ENCODE peak calls at places on chromosomes 5 and 9, in eight cellular contexts. W is OCI-LY7, U is GM23248, R is GM23338, Z is hepatocyte, C is PC-3, H is HCT116, P is SK-N-SH. X is an unnamed sample.
A peak's percentile ranks its signal among the peaks of the same experiment; 100 is the strongest.

GRCh38 chr9:4422495-4422894 is 67.8 kb upstream of the SLC1A1 start:
- DNase-seq in W (no peak), U (no peak), R (no peak), Z (peak; percentile 8), C (no peak), H (no peak), P (no peak), X (no peak)

GRCh38 chr5:180640765-180641565 is 8.4 kb downstream of the FLT4 start:
- DNase-seq in W (no peak), U (no peak), R (no peak), Z (no peak), C (no peak), H (no peak), P (peak; percentile 24), X (no peak)

GRCh38 chr9:89445135-89445797 is 52.6 kb downstream of the SEMA4D start:
- DNase-seq in W (no peak), U (no peak), R (no peak), Z (no peak), C (no peak), H (no peak), P (no peak), X (no peak)

GRCh38 chr9:114238919-114239879 is 83.7 kb upstream of the ORM1 start:
- DNase-seq in W (peak; percentile 11), U (peak; percentile 20), R (peak; percentile 64), Z (peak; percentile 75), C (no peak), H (no peak), P (peak; percentile 94), X (no peak)

GRCh38 chr9:22170162-22170932 is 161.2 kb upstream of the CDKN2B start:
- DNase-seq in W (no peak), U (peak; percentile 72), R (no peak), Z (no peak), C (peak; percentile 78), H (no peak), P (no peak), X (no peak)

GRCh38 chr9:111952559-111952958 is 55.9 kb downstream of the UGCG start:
- DNase-seq in W (no peak), U (peak; percentile 82), R (no peak), Z (no peak), C (peak; percentile 67), H (no peak), P (no peak), X (no peak)

GRCh38 chr5:1174122-1174936 is 27.1 kb upstream of the SLC6A19 start:
- DNase-seq in W (peak; percentile 20), U (peak; percentile 93), R (peak; percentile 82), Z (peak; percentile 86), C (peak; percentile 95), H (peak; percentile 81), P (peak; percentile 82), X (peak; percentile 26)

GRCh38 chr9:86434039-86434726 is 80.0 kb upstream of the TUT7 start:
- DNase-seq in W (peak; percentile 48), U (peak; percentile 81), R (peak; percentile 78), Z (peak; percentile 81), C (peak; percentile 56), H (peak; percentile 34), P (peak; percentile 56), X (peak; percentile 51)

GRCh38 chr5:3105581-3105980 is 354.1 kb upstream of the IRX2 start:
- DNase-seq in W (no peak), U (no peak), R (no peak), Z (no peak), C (no peak), H (no peak), P (no peak), X (no peak)

GRCh38 chr5:143401846-143402463 is 1.5 kb downstream of the NR3C1 start:
- DNase-seq in W (no peak), U (peak; percentile 49), R (no peak), Z (peak; percentile 4), C (peak; percentile 21), H (no peak), P (no peak), X (peak; percentile 71)

GRCh38 chr9:77598510-77598909 is 49.6 kb downstream of the GNA14 start:
- DNase-seq in W (no peak), U (peak; percentile 33), R (no peak), Z (peak; percentile 34), C (no peak), H (no peak), P (no peak), X (no peak)

GRCh38 chr9:134759001-134759607 is 117.5 kb downstream of the COL5A1 start:
- DNase-seq in W (no peak), U (peak; percentile 48), R (no peak), Z (no peak), C (no peak), H (no peak), P (no peak), X (no peak)

GRCh38 chr9:5569357-5569756 is 59.0 kb downstream of the PDCD1LG2 start:
- DNase-seq in W (no peak), U (peak; percentile 49), R (no peak), Z (no peak), C (no peak), H (no peak), P (no peak), X (no peak)

GRCh38 chr5:68343421-68343826 is 127.9 kb downstream of the PIK3R1 start:
- DNase-seq in W (no peak), U (peak; percentile 95), R (no peak), Z (peak; percentile 58), C (peak; percentile 56), H (no peak), P (no peak), X (peak; percentile 30)

GRCh38 chr9:120758544-120758943 is 34.7 kb downstream of the FBXW2 start:
- DNase-seq in W (no peak), U (no peak), R (no peak), Z (no peak), C (no peak), H (no peak), P (no peak), X (no peak)

GRCh38 chr5:34517249-34517648 is 138.9 kb upstream of the RAI14 start:
- DNase-seq in W (no peak), U (peak; percentile 56), R (no peak), Z (no peak), C (peak; percentile 75), H (no peak), P (no peak), X (no peak)

GRCh38 chr5:93076096-93076495 is 504.9 kb downstream of the NR2F1-AS1 start:
- DNase-seq in W (no peak), U (peak; percentile 32), R (no peak), Z (no peak), C (no peak), H (no peak), P (no peak), X (no peak)

GRCh38 chr5:155068616-155069100 is 55.1 kb downstream of the KIF4B start:
- DNase-seq in W (no peak), U (no peak), R (no peak), Z (no peak), C (no peak), H (no peak), P (no peak), X (no peak)

GRCh38 chr5:68891718-68892117 is 202.1 kb upstream of the SLC30A5 start:
- DNase-seq in W (no peak), U (no peak), R (peak; percentile 6), Z (no peak), C (no peak), H (no peak), P (no peak), X (peak; percentile 61)

GRCh38 chr5:15897609-15898008 is 282.0 kb downstream of the MARCHF11 start:
- DNase-seq in W (no peak), U (no peak), R (no peak), Z (no peak), C (no peak), H (no peak), P (no peak), X (no peak)

GRCh38 chr9:114093031-114093471 is 6.0 kb downstream of the KIF12 start:
- DNase-seq in W (no peak), U (no peak), R (no peak), Z (no peak), C (no peak), H (no peak), P (no peak), X (no peak)

GRCh38 chr9:137592767-137593166 is 2.5 kb upstream of the ZMYND19 start:
- DNase-seq in W (no peak), U (no peak), R (no peak), Z (no peak), C (no peak), H (no peak), P (no peak), X (no peak)

GRCh38 chr5:61817472-61818326 is 485.6 kb downstream of the ZSWIM6 start:
- DNase-seq in W (no peak), U (peak; percentile 77), R (peak; percentile 71), Z (peak; percentile 76), C (peak; percentile 45), H (peak; percentile 22), P (peak; percentile 51), X (no peak)

DNA sequence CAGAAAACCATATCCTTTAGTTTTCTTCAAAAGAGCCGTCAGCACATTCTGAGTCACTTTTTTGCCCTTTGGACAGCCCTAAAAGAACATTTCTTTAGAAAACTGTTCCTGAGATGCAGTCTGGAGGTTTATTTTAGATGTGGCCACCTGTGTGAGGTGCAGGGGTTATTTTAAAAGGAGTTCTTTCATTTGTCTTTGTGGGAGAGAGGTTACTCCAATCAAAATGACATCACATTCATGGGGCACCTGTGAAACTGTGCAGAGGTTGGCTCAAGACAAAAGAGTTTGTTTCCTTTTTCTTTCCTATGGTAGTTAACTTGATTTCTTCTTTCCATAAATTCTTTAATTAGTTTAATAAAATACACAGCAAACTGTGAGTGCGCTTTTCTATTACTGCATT is 221.7 kb upstream of the RPS23 start:
- DNase-seq in W (no peak), U (peak; percentile 3), R (no peak), Z (peak; percentile 41), C (no peak), H (no peak), P (no peak), X (peak; percentile 57)
- H3K9me2 ChIP-seq in W (no peaks in the 10 kb centered on the region), U (no peaks in the 10 kb centered on the region), R (no peaks in the 10 kb centered on the region), Z (no peaks in the 10 kb centered on the region), C (no peaks in the 10 kb centered on the region), H (no peaks in the 10 kb centered on the region), P (no peaks in the 10 kb centered on the region), X (no peaks in the 10 kb centered on the region)

GRCh38 chr9:121817476-121817875 is 166.0 kb downstream of the DAB2IP start:
- DNase-seq in W (no peak), U (no peak), R (no peak), Z (no peak), C (no peak), H (no peak), P (no peak), X (no peak)
- TF ChIP-seq EZH2phosphoT487 in W (no peak), U (no peak), R (no peak), Z (no peak), C (no peak), H (no peak), P (no peak), X (no peak)

GRCh38 chr9:124264812-124265211 is 7.1 kb downstream of the NEK6 start:
- DNase-seq in W (peak; percentile 94), U (no peak), R (no peak), Z (no peak), C (no peak), H (no peak), P (no peak), X (no peak)
- H3K9me2 ChIP-seq in W (no peaks in the 10 kb centered on the region), U (no peaks in the 10 kb centered on the region), R (no peaks in the 10 kb centered on the region), Z (no peaks in the 10 kb centered on the region), C (no peaks in the 10 kb centered on the region), H (no peaks in the 10 kb centered on the region), P (no peaks in the 10 kb centered on the region), X (no peaks in the 10 kb centered on the region)

DNA sequence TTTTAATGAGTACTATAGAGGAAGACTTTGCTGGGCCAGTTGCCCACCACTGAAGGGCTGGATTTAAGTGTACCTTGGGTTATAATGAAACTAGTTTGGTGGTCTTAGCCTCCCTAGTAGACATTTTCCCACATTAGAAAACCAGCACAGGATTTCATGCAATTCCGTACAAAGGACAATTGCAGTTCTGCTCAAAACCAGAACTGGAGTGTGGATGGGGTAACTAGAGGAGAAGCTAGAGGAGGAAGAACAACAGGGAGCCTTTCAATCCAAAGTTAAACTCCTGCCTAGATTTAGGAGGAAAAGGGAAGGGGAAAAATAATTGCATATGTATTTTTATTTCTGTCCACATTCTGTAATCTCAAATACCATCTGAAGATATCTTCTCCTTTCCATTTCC is 97.5 kb upstream of the SSBP2 start:
- DNase-seq in W (no peak), U (no peak), R (no peak), Z (no peak), C (no peak), H (no peak), P (no peak), X (no peak)
- TF ChIP-seq EZH2phosphoT487 in W (no peak), U (no peak), R (no peak), Z (no peak), C (no peak), H (no peak), P (no peak), X (no peak)